ENCODE peak calls at places on chromosomes 1 and 21, in five cellular contexts. One of them, this sample, is unnamed.

GRCh38 chr1:17441265-17441992 is 2.0 kb upstream of the RCC2 start:
- DNase-seq in adipocyte: peak
- DNase-seq in KBM-7: peak
- DNase-seq in endothelial cell: no peak
- DNase-seq in HEK293T: no peak
- DNase-seq in this sample: peak

GRCh38 chr1:1808206-1808605 is 29.9 kb upstream of the NADK start:
- DNase-seq in endothelial cell: no peak
- DNase-seq in KBM-7: no peak
- DNase-seq in HEK293T: no peak
- DNase-seq in adipocyte: no peak
- DNase-seq in this sample: no peak

GRCh38 chr1:42142894-42143675 is 10.1 kb upstream of the GUCA2B start:
- DNase-seq in HEK293T: no peak
- DNase-seq in adipocyte: no peak
- DNase-seq in endothelial cell: no peak
- DNase-seq in KBM-7: peak
- DNase-seq in this sample: peak

GRCh38 chr21:36297938-36298572 is 21.9 kb upstream of the MORC3 start:
- DNase-seq in HEK293T: no peak
- DNase-seq in endothelial cell: no peak
- DNase-seq in KBM-7: peak
- DNase-seq in adipocyte: peak
- DNase-seq in this sample: peak

GRCh38 chr1:5501206-5501980 is 490.8 kb downstream of the NPHP4 start:
- DNase-seq in HEK293T: no peak
- DNase-seq in KBM-7: no peak
- DNase-seq in endothelial cell: no peak
- DNase-seq in adipocyte: no peak
- DNase-seq in this sample: no peak

GRCh38 chr21:44514218-44514520 is 25.8 kb downstream of the KRTAP10-1 start:
- DNase-seq in KBM-7: no peak
- DNase-seq in endothelial cell: no peak
- DNase-seq in adipocyte: no peak
- DNase-seq in HEK293T: no peak
- DNase-seq in this sample: no peak

GRCh38 chr1:234780531-234781162 is 170.7 kb upstream of the IRF2BP2 start:
- DNase-seq in endothelial cell: no peak
- DNase-seq in adipocyte: no peak
- DNase-seq in HEK293T: peak
- DNase-seq in KBM-7: no peak
- DNase-seq in this sample: peak

GRCh38 chr1:108962681-108963051 is 618 bp downstream of the CLCC1 start:
- DNase-seq in HEK293T: no peak
- DNase-seq in endothelial cell: no peak
- DNase-seq in adipocyte: no peak
- DNase-seq in KBM-7: peak
- DNase-seq in this sample: peak

GRCh38 chr1:175373786-175374623 is 181.4 kb upstream of the KIAA0040 start:
- DNase-seq in KBM-7: peak
- DNase-seq in adipocyte: peak
- DNase-seq in HEK293T: peak
- DNase-seq in endothelial cell: peak
- DNase-seq in this sample: peak

GRCh38 chr21:42401164-42401563 is 2.5 kb upstream of the UBASH3A start:
- DNase-seq in HEK293T: no peak
- DNase-seq in adipocyte: peak
- DNase-seq in KBM-7: no peak
- DNase-seq in endothelial cell: no peak
- DNase-seq in this sample: no peak

GRCh38 chr1:101253976-101254660 is 17.3 kb downstream of the S1PR1 start:
- DNase-seq in KBM-7: peak
- DNase-seq in adipocyte: no peak
- DNase-seq in endothelial cell: no peak
- DNase-seq in HEK293T: peak
- DNase-seq in this sample: peak

GRCh38 chr1:65744731-65745130 is 48.0 kb upstream of the PDE4B start:
- DNase-seq in adipocyte: no peak
- DNase-seq in HEK293T: no peak
- DNase-seq in KBM-7: no peak
- DNase-seq in endothelial cell: no peak
- DNase-seq in this sample: no peak

GRCh38 chr1:90386899-90387334 is 330.2 kb downstream of the BARHL2 start:
- DNase-seq in HEK293T: no peak
- DNase-seq in adipocyte: peak
- DNase-seq in endothelial cell: no peak
- DNase-seq in KBM-7: no peak
- DNase-seq in this sample: no peak

GRCh38 chr21:27646691-27647090 is 679.8 kb upstream of the ADAMTS5 start:
- DNase-seq in endothelial cell: no peak
- DNase-seq in HEK293T: no peak
- DNase-seq in adipocyte: no peak
- DNase-seq in KBM-7: no peak
- DNase-seq in this sample: no peak

GRCh38 chr1:66143661-66144060 is 351.0 kb downstream of the PDE4B start:
- DNase-seq in endothelial cell: no peak
- DNase-seq in HEK293T: no peak
- DNase-seq in adipocyte: no peak
- DNase-seq in KBM-7: no peak
- DNase-seq in this sample: no peak

GRCh38 chr1:12407050-12407961 is 177.5 kb downstream of the VPS13D start:
- DNase-seq in adipocyte: peak
- DNase-seq in HEK293T: no peak
- DNase-seq in endothelial cell: no peak
- DNase-seq in KBM-7: no peak
- DNase-seq in this sample: peak

GRCh38 chr21:29256125-29256895 is 42.4 kb upstream of the BACH1 start:
- DNase-seq in HEK293T: no peak
- DNase-seq in adipocyte: no peak
- DNase-seq in endothelial cell: no peak
- DNase-seq in KBM-7: peak
- DNase-seq in this sample: no peak

GRCh38 chr1:3444736-3445135 is 9.7 kb upstream of the ARHGEF16 start:
- DNase-seq in adipocyte: no peak
- DNase-seq in endothelial cell: no peak
- DNase-seq in HEK293T: no peak
- DNase-seq in KBM-7: no peak
- DNase-seq in this sample: no peak

GRCh38 chr1:31871703-31872102 is 55.9 kb upstream of the SPOCD1 start:
- DNase-seq in adipocyte: no peak
- DNase-seq in KBM-7: no peak
- DNase-seq in endothelial cell: no peak
- DNase-seq in HEK293T: no peak
- DNase-seq in this sample: no peak